ENCODE peak calls at places on chromosomes 5 and 9, in four cellular contexts. B is epithelial cell of esophagus, S is fibroblast of pulmonary artery, P is endothelial cell of umbilical vein. T is an unnamed sample.

GRCh38 chr9:93079371-93079770 is 16.6 kb upstream of the CARD19 start:
- DNase-seq in B (no peak), S (no peak), P (no peak), T (no peak)

GRCh38 chr5:54217826-54218503 is 92.4 kb downstream of the ARL15 start:
- DNase-seq in B (peak; percentile 82), S (peak; percentile 90), P (peak; percentile 78), T (peak; percentile 75)

GRCh38 chr5:38396766-38397165 is 138.4 kb downstream of the EGFLAM start:
- DNase-seq in B (no peak), S (no peak), P (no peak), T (no peak)

GRCh38 chr5:115262066-115262404 is 642 bp downstream of the PGGT1B start:
- DNase-seq in B (peak; percentile 45), S (peak; percentile 23), P (peak; percentile 53), T (peak; percentile 9)

GRCh38 chr9:6354072-6354686 is 26.0 kb downstream of the TPD52L3 start:
- DNase-seq in B (peak; percentile 69), S (peak; percentile 86), P (peak; percentile 72), T (peak; percentile 74)

GRCh38 chr9:99303177-99303576 is 81.1 kb downstream of the SEC61B start:
- DNase-seq in B (no peak), S (no peak), P (no peak), T (no peak)

GRCh38 chr9:77648458-77649108 is 461 bp upstream of the GNA14 start:
- DNase-seq in B (peak; percentile 37), S (peak; percentile 38), P (peak; percentile 51), T (no peak)

GRCh38 chr5:18236386-18236785 is 602.1 kb downstream of the TAF11L14 start:
- DNase-seq in B (peak; percentile 84), S (no peak), P (no peak), T (no peak)

GRCh38 chr5:178113141-178113787 is at the start of gene N4BP3:
- DNase-seq in B (peak; percentile 91), S (peak; percentile 36), P (peak; percentile 56), T (no peak)

GRCh38 chr5:98128271-98128670 is 645.2 kb upstream of the RGMB start:
- DNase-seq in B (no peak), S (no peak), P (no peak), T (no peak)

GRCh38 chr5:124948754-124949275 is 202.4 kb upstream of the ZNF608 start:
- DNase-seq in B (no peak), S (no peak), P (no peak), T (no peak)

GRCh38 chr5:139974661-139975060 is 68.4 kb downstream of the NRG2 start:
- DNase-seq in B (no peak), S (no peak), P (no peak), T (no peak)

GRCh38 chr5:14873093-14873492 is 1.5 kb upstream of the ANKH start:
- DNase-seq in B (no peak), S (no peak), P (no peak), T (no peak)

GRCh38 chr9:6646028-6646636 is 603 bp upstream of the GLDC start:
- DNase-seq in B (no peak), S (no peak), P (no peak), T (no peak)

GRCh38 chr5:170597109-170597741 is 93.4 kb downstream of the KCNIP1 start:
- DNase-seq in B (peak; percentile 61), S (no peak), P (no peak), T (peak; percentile 94)

GRCh38 chr5:151086905-151087360 is 6.1 kb upstream of the TNIP1 start:
- DNase-seq in B (peak; percentile 59), S (no peak), P (no peak), T (no peak)

GRCh38 chr9:130981002-130981760 is 27.8 kb upstream of the LAMC3 start:
- DNase-seq in B (no peak), S (no peak), P (no peak), T (no peak)

GRCh38 chr5:157971466-157972324 is 112.8 kb upstream of the CLINT1 start:
- DNase-seq in B (no peak), S (no peak), P (no peak), T (no peak)

GRCh38 chr9:94168203-94169000 is 84.1 kb downstream of the PTPDC1 start:
- DNase-seq in B (peak; percentile 76), S (no peak), P (no peak), T (no peak)

GRCh38 chr5:1568201-1568979 is 44.6 kb upstream of the LPCAT1 start:
- DNase-seq in B (peak; percentile 87), S (peak; percentile 97), P (peak; percentile 74), T (peak; percentile 87)

GRCh38 chr9:136539427-136540412 is 6.1 kb downstream of the NOTCH1 start:
- DNase-seq in B (peak; percentile 90), S (peak; percentile 72), P (peak; percentile 95), T (no peak)

GRCh38 chr5:143889986-143890385 is 78.0 kb downstream of the HMHB1 start:
- DNase-seq in B (peak; percentile 85), S (peak; percentile 44), P (no peak), T (no peak)

GRCh38 chr9:1979815-1980367 is 35.3 kb upstream of the SMARCA2 start:
- DNase-seq in B (peak; percentile 85), S (peak; percentile 60), P (no peak), T (peak; percentile 81)

GRCh38 chr5:140108093-140109049 is 5.5 kb upstream of the PURA start:
- DNase-seq in B (peak; percentile 29), S (no peak), P (no peak), T (no peak)

GRCh38 chr5:71482132-71482531 is 26.7 kb downstream of the BDP1 start:
- DNase-seq in B (peak; percentile 75), S (peak; percentile 73), P (peak; percentile 91), T (peak; percentile 12)

GRCh38 chr5:42583322-42583721 is 160.1 kb downstream of the GHR start:
- DNase-seq in B (peak; percentile 82), S (peak; percentile 73), P (peak; percentile 59), T (peak; percentile 41)

GRCh38 chr5:74240783-74241750 is 399.5 kb downstream of the ENC1 start:
- DNase-seq in B (peak; percentile 99), S (no peak), P (no peak), T (peak; percentile 80)

DNA sequence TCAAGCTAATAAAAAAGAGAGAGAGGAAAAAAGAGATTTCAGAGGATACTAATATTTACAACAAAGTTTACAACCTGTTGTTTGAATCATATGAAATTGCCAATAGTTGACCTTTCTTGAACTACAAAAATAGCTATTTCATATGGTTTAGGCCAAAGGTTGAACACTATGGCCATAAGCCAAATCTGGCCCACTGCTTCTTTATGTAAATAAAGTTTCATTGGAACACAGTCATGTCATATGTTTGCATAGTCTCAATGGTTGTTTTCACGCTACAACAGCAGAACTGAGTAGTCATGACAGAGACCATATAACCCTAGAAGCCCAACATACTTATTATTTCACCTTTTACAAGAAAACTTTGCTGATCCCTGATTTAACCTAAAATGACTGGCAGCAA is 20.9 kb downstream of the SEMA5A start:
- DNase-seq in B (no peak), S (no peak), P (no peak), T (no peak)
- TF ChIP-seq CTCF in B (no peak), S (no peak), P (no peak), T (no peak)

GRCh38 chr9:33850677-33851076 is 33.7 kb downstream of the UBE2R2 start:
- DNase-seq in B (no peak), S (no peak), P (no peak), T (no peak)

GRCh38 chr9:33850267-33850629 is 33.3 kb downstream of the UBE2R2 start:
- DNase-seq in B (no peak), S (no peak), P (no peak), T (no peak)

GRCh38 chr9:33856247-33856646 is 39.3 kb downstream of the UBE2R2 start:
- DNase-seq in B (no peak), S (no peak), P (no peak), T (no peak)

GRCh38 chr9:33851301-33851700 is 34.3 kb downstream of the UBE2R2 start:
- DNase-seq in B (no peak), S (no peak), P (peak; percentile 70), T (peak; percentile 16)

DNA sequence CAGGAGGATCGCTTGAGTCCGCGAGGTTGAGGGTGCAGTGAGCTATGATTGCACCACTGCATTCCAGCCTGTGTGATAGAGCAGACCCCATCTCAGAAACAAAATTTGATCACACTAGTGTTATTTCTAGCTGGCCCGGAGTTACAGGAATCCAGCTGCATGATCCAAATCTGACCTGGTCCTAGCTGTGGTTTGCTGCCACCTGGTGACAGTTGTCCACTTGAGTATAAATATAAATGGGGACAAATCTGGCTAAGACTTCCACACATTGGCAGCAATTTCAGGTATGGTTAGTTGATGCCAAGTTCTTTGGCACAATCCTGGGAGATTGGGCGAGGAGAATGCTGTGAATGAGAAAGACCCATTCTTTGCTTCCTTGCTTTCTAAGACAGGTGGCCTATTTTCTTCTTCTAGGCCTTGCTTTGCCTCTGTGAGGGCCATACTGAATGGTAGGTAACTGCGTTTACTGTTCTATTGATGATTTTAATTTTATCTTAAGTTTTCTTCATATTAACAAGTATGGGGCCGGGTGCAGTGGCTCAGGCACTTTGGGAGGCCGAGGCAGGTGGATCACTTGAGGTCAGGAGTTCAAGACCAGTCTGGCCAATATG is 35.4 kb downstream of the UBE2R2 start:
- DNase-seq in B (peak; percentile 66), S (peak; percentile 64), P (peak; percentile 77), T (peak; percentile 52)
- TF ChIP-seq CTCF in B (peak; percentile 54), S (peak; percentile 51), P (peak; percentile 45), T (peak; percentile 79)

GRCh38 chr5:176660530-176660859 is 13.2 kb downstream of the TSPAN17 start:
- DNase-seq in B (no peak), S (no peak), P (no peak), T (no peak)
- TF ChIP-seq CTCF in B (no peak), S (no peak), P (no peak), T (no peak)

DNA sequence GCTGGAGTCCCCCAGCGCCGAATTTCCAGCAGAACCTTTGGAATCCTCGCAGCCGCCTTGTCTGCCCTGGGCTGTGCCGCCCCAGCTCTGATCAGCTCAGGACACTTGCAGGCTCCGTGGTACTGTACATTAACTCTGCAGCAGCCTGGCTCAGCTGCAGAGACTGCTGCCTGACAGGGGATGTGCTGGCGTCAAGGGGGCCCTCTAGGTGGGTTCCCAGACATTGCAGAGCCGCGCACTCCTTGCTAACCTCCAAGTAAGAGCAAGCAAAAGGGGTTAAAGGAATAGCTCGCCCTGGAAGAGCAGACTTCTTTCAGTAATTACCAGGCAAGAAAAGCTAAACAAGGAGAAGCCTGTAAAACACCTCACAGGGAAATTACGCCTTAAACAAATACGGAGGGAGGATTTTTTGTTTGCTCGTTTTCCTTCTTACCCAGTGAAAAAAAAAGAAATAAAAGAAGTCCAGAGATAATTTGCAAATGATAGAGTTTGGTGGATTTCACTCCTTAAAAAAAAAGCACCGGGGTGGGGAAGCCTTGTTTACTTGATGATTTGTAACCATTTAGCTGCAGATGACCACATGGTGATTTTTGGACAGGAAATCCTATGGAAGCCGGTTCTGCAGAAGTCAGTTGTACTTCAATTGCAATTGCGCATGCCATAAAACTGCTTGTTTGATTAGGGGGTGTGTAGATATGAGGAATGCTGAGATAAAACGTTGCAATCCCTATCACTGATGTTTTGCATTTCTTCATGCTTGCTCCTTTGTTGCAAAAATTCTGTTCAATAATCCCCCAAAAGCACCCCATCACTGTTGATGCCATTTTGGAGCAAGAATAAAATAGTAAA is 305.8 kb downstream of the PDE4D start:
- DNase-seq in B (peak; percentile 51), S (peak; percentile 74), P (peak; percentile 55), T (peak; percentile 9)
- TF ChIP-seq CTCF in B (no peak), S (peak; percentile 32), P (peak; percentile 29), T (no peak)

DNA sequence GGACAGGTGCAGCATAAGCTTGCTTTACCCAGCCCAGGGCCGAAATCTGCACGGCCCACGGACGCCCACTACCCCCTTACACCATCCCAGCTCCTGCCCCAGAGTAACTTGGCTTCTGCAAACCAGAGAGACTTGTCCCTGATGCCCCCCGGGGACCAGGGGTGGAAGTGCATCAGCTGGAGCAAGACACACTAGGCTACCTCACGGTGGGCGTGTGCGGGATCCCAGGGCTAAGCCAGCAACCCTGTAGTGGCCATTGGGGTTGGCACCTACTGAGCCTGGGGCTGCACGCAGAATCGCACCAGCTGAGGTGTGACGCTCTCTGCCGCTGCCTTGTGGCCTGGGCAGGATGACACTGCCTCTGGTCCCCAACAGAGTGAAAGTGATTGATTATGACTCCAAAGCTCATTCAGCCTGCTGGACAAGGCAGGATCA is 6.1 kb upstream of the ZNF79 start:
- DNase-seq in B (no peak), S (no peak), P (peak; percentile 15), T (no peak)
- TF ChIP-seq CTCF in B (no peak), S (peak; percentile 18), P (peak; percentile 22), T (peak; percentile 37)

T was measured in HFFc6.